ENCODE peak calls at places on chromosomes 3 and 15, in five cellular contexts. W is substantia nigra, I is AG08395, F is astrocyte of the hippocampus, E is left cardiac atrium. U is an unnamed sample.

GRCh38 chr3:46928297-46928696 is 48.2 kb downstream of the CCDC12 start:
- DNase-seq in E (no peak), W (no peak), F (peak; percentile 23), I (no peak), U (peak; percentile 28)

GRCh38 chr3:34016925-34017592 is 218.6 kb downstream of the PDCD6IP start:
- DNase-seq in W (no peak), I (peak; percentile 34), E (no peak), F (peak; percentile 10), U (no peak)

GRCh38 chr3:66038726-66039589 is at the start of gene MAGI1:
- DNase-seq in W (peak; percentile 95), E (peak; percentile 91), I (peak; percentile 97), F (peak; percentile 98), U (peak; percentile 94)

GRCh38 chr3:197714251-197714650 is 22.5 kb downstream of the RUBCN start:
- DNase-seq in I (no peak), F (no peak), W (no peak), E (no peak), U (no peak)

GRCh38 chr15:62896969-62897486 is 145.5 kb upstream of the TPM1 start:
- DNase-seq in F (peak; percentile 100), I (peak; percentile 97), E (peak; percentile 92), W (no peak), U (peak; percentile 19)

GRCh38 chr15:34354286-34354685 is 11.2 kb downstream of the NUTM1 start:
- DNase-seq in F (no peak), I (no peak), E (no peak), W (no peak), U (no peak)

GRCh38 chr3:197124713-197125112 is 95.1 kb upstream of the MELTF start:
- DNase-seq in E (no peak), F (no peak), I (no peak), W (no peak), U (peak; percentile 66)

GRCh38 chr3:149234671-149235245 is 13.1 kb upstream of the CP start:
- DNase-seq in E (no peak), I (no peak), F (no peak), W (no peak), U (no peak)

GRCh38 chr15:95557226-95558046 is 773.1 kb upstream of the NR2F2 start:
- DNase-seq in F (peak; percentile 86), I (peak; percentile 91), E (peak; percentile 33), W (no peak), U (no peak)

U was measured in globus pallidus.